ENCODE peak calls at places on chromosomes 7 and 10, in seven cellular contexts. One of them, this sample, is unnamed.

GRCh38 chr10:80268938-80269588 is 20.4 kb downstream of the MAT1A start:
- DNase-seq in amygdala: no peak
- DNase-seq in activated gamma-delta T cell treated with Interleukin-2 at 50 U/mL for 16 hours: no peak
- DNase-seq in ELR: no peak
- DNase-seq in tibial nerve: no peak
- DNase-seq in SK-N-DZ: no peak
- DNase-seq in skeletal muscle cell: no peak
- DNase-seq in this sample: no peak

GRCh38 chr7:98365863-98366561 is 34.9 kb downstream of the BAIAP2L1 start:
- DNase-seq in amygdala: no peak
- DNase-seq in activated gamma-delta T cell treated with Interleukin-2 at 50 U/mL for 16 hours: no peak
- DNase-seq in ELR: no peak
- DNase-seq in tibial nerve: peak
- DNase-seq in SK-N-DZ: no peak
- DNase-seq in skeletal muscle cell: no peak
- DNase-seq in this sample: no peak

GRCh38 chr7:114364151-114364550 is 50.5 kb upstream of the FOXP2 start:
- DNase-seq in amygdala: no peak
- DNase-seq in activated gamma-delta T cell treated with Interleukin-2 at 50 U/mL for 16 hours: no peak
- DNase-seq in ELR: no peak
- DNase-seq in tibial nerve: no peak
- DNase-seq in SK-N-DZ: no peak
- DNase-seq in skeletal muscle cell: no peak
- DNase-seq in this sample: no peak

GRCh38 chr10:69748621-69749020 is 53.1 kb upstream of the COL13A1 start:
- DNase-seq in amygdala: no peak
- DNase-seq in activated gamma-delta T cell treated with Interleukin-2 at 50 U/mL for 16 hours: no peak
- DNase-seq in ELR: no peak
- DNase-seq in tibial nerve: no peak
- DNase-seq in SK-N-DZ: no peak
- DNase-seq in skeletal muscle cell: no peak
- DNase-seq in this sample: no peak

GRCh38 chr7:69078997-69079769 is 519.1 kb upstream of the AUTS2 start:
- DNase-seq in amygdala: peak
- DNase-seq in activated gamma-delta T cell treated with Interleukin-2 at 50 U/mL for 16 hours: no peak
- DNase-seq in ELR: no peak
- DNase-seq in tibial nerve: peak
- DNase-seq in SK-N-DZ: no peak
- DNase-seq in skeletal muscle cell: no peak
- DNase-seq in this sample: no peak

GRCh38 chr10:78588194-78588811 is 480.5 kb upstream of the ZMIZ1 start:
- DNase-seq in amygdala: no peak
- DNase-seq in activated gamma-delta T cell treated with Interleukin-2 at 50 U/mL for 16 hours: no peak
- DNase-seq in ELR: no peak
- DNase-seq in tibial nerve: no peak
- DNase-seq in SK-N-DZ: peak
- DNase-seq in skeletal muscle cell: no peak
- DNase-seq in this sample: no peak

GRCh38 chr7:32892521-32893224 is 1.1 kb upstream of the KBTBD2 start:
- DNase-seq in amygdala: no peak
- DNase-seq in activated gamma-delta T cell treated with Interleukin-2 at 50 U/mL for 16 hours: peak
- DNase-seq in ELR: peak
- DNase-seq in tibial nerve: peak
- DNase-seq in SK-N-DZ: no peak
- DNase-seq in skeletal muscle cell: no peak
- DNase-seq in this sample: peak

GRCh38 chr7:7761974-7762769 is 43.8 kb upstream of the RPA3 start:
- DNase-seq in amygdala: no peak
- DNase-seq in activated gamma-delta T cell treated with Interleukin-2 at 50 U/mL for 16 hours: no peak
- DNase-seq in ELR: peak
- DNase-seq in tibial nerve: peak
- DNase-seq in SK-N-DZ: peak
- DNase-seq in skeletal muscle cell: peak
- DNase-seq in this sample: no peak

GRCh38 chr10:22148956-22149355 is 68.9 kb downstream of the EBLN1 start:
- DNase-seq in amygdala: no peak
- DNase-seq in activated gamma-delta T cell treated with Interleukin-2 at 50 U/mL for 16 hours: no peak
- DNase-seq in ELR: peak
- DNase-seq in tibial nerve: no peak
- DNase-seq in SK-N-DZ: no peak
- DNase-seq in skeletal muscle cell: no peak
- DNase-seq in this sample: no peak

GRCh38 chr10:93701903-93702277 is 502 bp downstream of the FRA10AC1 start:
- DNase-seq in amygdala: no peak
- DNase-seq in activated gamma-delta T cell treated with Interleukin-2 at 50 U/mL for 16 hours: no peak
- DNase-seq in ELR: peak
- DNase-seq in tibial nerve: peak
- DNase-seq in SK-N-DZ: no peak
- DNase-seq in skeletal muscle cell: peak
- DNase-seq in this sample: peak

GRCh38 chr7:149196705-149197171 is 1.4 kb downstream of the ZNF282 start:
- DNase-seq in amygdala: no peak
- DNase-seq in activated gamma-delta T cell treated with Interleukin-2 at 50 U/mL for 16 hours: no peak
- DNase-seq in ELR: peak
- DNase-seq in tibial nerve: no peak
- DNase-seq in SK-N-DZ: no peak
- DNase-seq in skeletal muscle cell: no peak
- DNase-seq in this sample: no peak

GRCh38 chr7:121126801-121127534 is 138.5 kb downstream of the CPED1 start:
- DNase-seq in amygdala: no peak
- DNase-seq in activated gamma-delta T cell treated with Interleukin-2 at 50 U/mL for 16 hours: no peak
- DNase-seq in ELR: peak
- DNase-seq in tibial nerve: no peak
- DNase-seq in SK-N-DZ: no peak
- DNase-seq in skeletal muscle cell: no peak
- DNase-seq in this sample: peak

GRCh38 chr7:119994928-119995327 is 278.0 kb upstream of the KCND2 start:
- DNase-seq in amygdala: no peak
- DNase-seq in activated gamma-delta T cell treated with Interleukin-2 at 50 U/mL for 16 hours: no peak
- DNase-seq in ELR: no peak
- DNase-seq in tibial nerve: no peak
- DNase-seq in SK-N-DZ: no peak
- DNase-seq in skeletal muscle cell: no peak
- DNase-seq in this sample: no peak

GRCh38 chr7:7911339-7911738 is 57.3 kb upstream of the GLCCI1 start:
- DNase-seq in amygdala: no peak
- DNase-seq in activated gamma-delta T cell treated with Interleukin-2 at 50 U/mL for 16 hours: no peak
- DNase-seq in ELR: peak
- DNase-seq in tibial nerve: no peak
- DNase-seq in SK-N-DZ: no peak
- DNase-seq in skeletal muscle cell: peak
- DNase-seq in this sample: no peak

GRCh38 chr7:111763221-111763791 is 201.0 kb upstream of the IMMP2L start:
- DNase-seq in amygdala: no peak
- DNase-seq in activated gamma-delta T cell treated with Interleukin-2 at 50 U/mL for 16 hours: no peak
- DNase-seq in ELR: peak
- DNase-seq in tibial nerve: no peak
- DNase-seq in SK-N-DZ: peak
- DNase-seq in skeletal muscle cell: no peak
- DNase-seq in this sample: peak

GRCh38 chr7:27146491-27147210 is 923 bp downstream of the HOXA6 start:
- DNase-seq in amygdala: no peak
- DNase-seq in activated gamma-delta T cell treated with Interleukin-2 at 50 U/mL for 16 hours: no peak
- DNase-seq in ELR: no peak
- DNase-seq in tibial nerve: no peak
- DNase-seq in SK-N-DZ: no peak
- DNase-seq in skeletal muscle cell: no peak
- DNase-seq in this sample: no peak

GRCh38 chr7:106012935-106013439 is 49.9 kb downstream of the CDHR3 start:
- DNase-seq in amygdala: no peak
- DNase-seq in activated gamma-delta T cell treated with Interleukin-2 at 50 U/mL for 16 hours: no peak
- DNase-seq in ELR: peak
- DNase-seq in tibial nerve: no peak
- DNase-seq in SK-N-DZ: no peak
- DNase-seq in skeletal muscle cell: peak
- DNase-seq in this sample: no peak

GRCh38 chr10:86653987-86654386 is 360 bp upstream of the OPN4 start:
- DNase-seq in amygdala: no peak
- DNase-seq in activated gamma-delta T cell treated with Interleukin-2 at 50 U/mL for 16 hours: no peak
- DNase-seq in ELR: no peak
- DNase-seq in tibial nerve: no peak
- DNase-seq in SK-N-DZ: no peak
- DNase-seq in skeletal muscle cell: no peak
- DNase-seq in this sample: no peak

GRCh38 chr7:44333971-44334733 is 8.8 kb upstream of the CAMK2B start:
- DNase-seq in amygdala: no peak
- DNase-seq in activated gamma-delta T cell treated with Interleukin-2 at 50 U/mL for 16 hours: no peak
- DNase-seq in ELR: no peak
- DNase-seq in tibial nerve: no peak
- DNase-seq in SK-N-DZ: no peak
- DNase-seq in skeletal muscle cell: no peak
- DNase-seq in this sample: no peak

GRCh38 chr7:124032369-124033092 is at the start of gene TMEM229A:
- DNase-seq in amygdala: peak
- DNase-seq in activated gamma-delta T cell treated with Interleukin-2 at 50 U/mL for 16 hours: no peak
- DNase-seq in ELR: no peak
- DNase-seq in tibial nerve: no peak
- DNase-seq in SK-N-DZ: peak
- DNase-seq in skeletal muscle cell: no peak
- DNase-seq in this sample: peak

GRCh38 chr10:11813855-11814557 is 9.2 kb upstream of the PROSER2 start:
- DNase-seq in amygdala: no peak
- DNase-seq in activated gamma-delta T cell treated with Interleukin-2 at 50 U/mL for 16 hours: no peak
- DNase-seq in ELR: peak
- DNase-seq in tibial nerve: no peak
- DNase-seq in SK-N-DZ: no peak
- DNase-seq in skeletal muscle cell: no peak
- DNase-seq in this sample: no peak

This sample was measured in NCI-H345.